ENCODE peak calls at places on chromosomes 12 and 14, in seven cellular contexts. M is CD4-positive, alpha-beta T cell; N is IMR-90; S is hypothalamus; B is cardiac muscle cell; L is activated naive CD4-positive, alpha-beta T cell; T is stimulated activated CD8-positive, alpha-beta memory T cell treated with anti-CD3 and anti-CD28 coated beads, Interleukin-4, amount 100 ng/mL, for 1 hour. F is an unnamed sample.
A peak's percentile ranks its signal among the peaks of the same experiment; 100 is the strongest.

GRCh38 chr12:49705479-49706267 is 1.5 kb downstream of the FMNL3 start:
- DNase-seq in M (no peak), N (peak; percentile 84), S (peak; percentile 33), B (no peak), L (no peak), T (no peak), F (peak; percentile 82)

GRCh38 chr14:94375552-94376107 is 12.8 kb downstream of the SERPINA1 start:
- DNase-seq in M (no peak), N (no peak), S (no peak), B (no peak), L (no peak), T (no peak), F (no peak)

GRCh38 chr14:30553311-30553989 is 5.5 kb upstream of the G2E3 start:
- DNase-seq in M (no peak), N (peak; percentile 78), S (no peak), B (no peak), L (no peak), T (no peak), F (no peak)

GRCh38 chr12:87690236-87690810 is 338.9 kb downstream of the C12orf50 start:
- DNase-seq in M (no peak), N (peak; percentile 19), S (no peak), B (no peak), L (no peak), T (no peak), F (no peak)

GRCh38 chr12:4221157-4221556 is 52.4 kb upstream of the CCND2 start:
- DNase-seq in M (no peak), N (peak; percentile 13), S (no peak), B (no peak), L (no peak), T (no peak), F (no peak)

GRCh38 chr14:59438148-59438766 is 26.9 kb downstream of the GPR135 start:
- DNase-seq in M (no peak), N (peak; percentile 78), S (no peak), B (no peak), L (no peak), T (no peak), F (no peak)

GRCh38 chr12:110548678-110549077 is 34.4 kb downstream of the PPTC7 start:
- DNase-seq in M (no peak), N (peak; percentile 79), S (no peak), B (no peak), L (no peak), T (no peak), F (no peak)

GRCh38 chr14:59695198-59695597 is 118.6 kb upstream of the CCDC175 start:
- DNase-seq in M (no peak), N (no peak), S (no peak), B (no peak), L (no peak), T (no peak), F (no peak)

GRCh38 chr14:68312300-68312699 is 480.6 kb downstream of the ZFP36L1 start:
- DNase-seq in M (no peak), N (no peak), S (no peak), B (no peak), L (no peak), T (no peak), F (no peak)

GRCh38 chr12:122891661-122892525 is 4.0 kb downstream of the VPS37B start:
- DNase-seq in M (no peak), N (peak; percentile 88), S (no peak), B (peak; percentile 85), L (no peak), T (no peak), F (peak; percentile 67)

GRCh38 chr12:9651265-9651729 is 18.2 kb upstream of the CLEC2D start:
- DNase-seq in M (peak; percentile 44), N (peak; percentile 67), S (no peak), B (no peak), L (no peak), T (no peak), F (peak; percentile 44)

GRCh38 chr12:75585309-75585708 is 73.9 kb upstream of the KRR1 start:
- DNase-seq in M (no peak), N (peak; percentile 92), S (no peak), B (no peak), L (no peak), T (no peak), F (no peak)

GRCh38 chr14:79645753-79646362 is 565.4 kb downstream of the DIO2 start:
- DNase-seq in M (no peak), N (no peak), S (no peak), B (no peak), L (no peak), T (no peak), F (no peak)

GRCh38 chr12:13175499-13175898 is 21.0 kb upstream of the EMP1 start:
- DNase-seq in M (no peak), N (no peak), S (no peak), B (no peak), L (no peak), T (no peak), F (no peak)

GRCh38 chr12:25552681-25553080 is 402 bp downstream of the LMNTD1 start:
- DNase-seq in M (no peak), N (peak; percentile 90), S (no peak), B (no peak), L (no peak), T (no peak), F (no peak)

GRCh38 chr14:74514471-74514932 is 20.9 kb downstream of the ISCA2 start:
- DNase-seq in M (no peak), N (peak; percentile 52), S (no peak), B (no peak), L (no peak), T (no peak), F (no peak)

GRCh38 chr12:52010152-52010622 is 3.4 kb downstream of the TAMALIN start:
- DNase-seq in M (no peak), N (peak; percentile 83), S (peak; percentile 80), B (peak; percentile 91), L (no peak), T (no peak), F (peak; percentile 96)

GRCh38 chr12:46402451-46402850 is 29.9 kb upstream of the SLC38A2 start:
- DNase-seq in M (no peak), N (peak; percentile 81), S (no peak), B (no peak), L (no peak), T (no peak), F (no peak)

GRCh38 chr12:132200800-132201199 is 56.5 kb downstream of the NOC4L start:
- DNase-seq in M (no peak), N (no peak), S (no peak), B (no peak), L (no peak), T (no peak), F (no peak)

GRCh38 chr12:122865268-122866231 is 30.3 kb downstream of the HIP1R start:
- DNase-seq in M (no peak), N (no peak), S (peak; percentile 37), B (peak; percentile 39), L (no peak), T (no peak), F (peak; percentile 45)

GRCh38 chr12:127485528-127485927 is 781.4 kb upstream of the TMEM132C start:
- DNase-seq in M (no peak), N (peak; percentile 86), S (no peak), B (no peak), L (no peak), T (no peak), F (peak; percentile 40)

GRCh38 chr14:68694516-68695235 is 98.2 kb downstream of the ZFP36L1 start:
- DNase-seq in M (no peak), N (peak; percentile 22), S (no peak), B (no peak), L (no peak), T (no peak), F (no peak)

GRCh38 chr12:118611295-118611694 is 234.9 kb downstream of the SUDS3 start:
- DNase-seq in M (no peak), N (no peak), S (peak; percentile 8), B (no peak), L (no peak), T (no peak), F (peak; percentile 39)

GRCh38 chr12:8697120-8697475 is 693 bp upstream of the RIMKLB start:
- DNase-seq in M (peak; percentile 10), N (peak; percentile 27), S (no peak), B (peak; percentile 58), L (no peak), T (no peak), F (peak; percentile 81)

GRCh38 chr12:51678086-51678724 is 87.2 kb downstream of the SCN8A start:
- DNase-seq in M (peak; percentile 9), N (peak; percentile 67), S (no peak), B (peak; percentile 76), L (no peak), T (no peak), F (peak; percentile 79)